ENCODE peak calls at places on chromosomes 3 and 15, in ten cellular contexts. Y is HTR-8/SVneo, R is H7, J is T-helper 2 cell, G is thyroid gland, I is M059J, X is nucleus accumbens, D is putamen, Z is GM04503, O is psoas muscle. W is an unnamed sample.

GRCh38 chr3:192940129-192940528 is 22.5 kb upstream of the MB21D2 start:
- DNase-seq in Y (no peak), R (no peak), J (no peak), G (no peak), I (peak), X (no peak), D (no peak), Z (no peak), O (no peak), W (no peak)

GRCh38 chr3:8996681-8997121 is 33.4 kb upstream of the RAD18 start:
- DNase-seq in Y (peak), R (peak), J (no peak), G (no peak), I (no peak), X (peak), D (peak), Z (peak), O (no peak), W (peak)

GRCh38 chr3:146464005-146464595 is 5.3 kb downstream of the PLSCR2 start:
- DNase-seq in Y (no peak), R (no peak), J (no peak), G (no peak), I (no peak), X (no peak), D (no peak), Z (no peak), O (no peak), W (no peak)

GRCh38 chr3:32459474-32459873 is 43.2 kb downstream of the CMTM6 start:
- DNase-seq in Y (no peak), R (no peak), J (no peak), G (no peak), I (no peak), X (no peak), D (no peak), Z (no peak), O (no peak), W (no peak)

GRCh38 chr3:84601303-84601702 is 357.5 kb upstream of the CADM2 start:
- DNase-seq in Y (no peak), R (peak), J (no peak), G (no peak), I (no peak), X (no peak), D (no peak), Z (no peak), O (no peak), W (no peak)

GRCh38 chr3:170689218-170689874 is 103.5 kb upstream of the SLC7A14 start:
- DNase-seq in Y (peak), R (peak), J (no peak), G (peak), I (peak), X (no peak), D (no peak), Z (peak), O (no peak), W (no peak)

GRCh38 chr3:178352300-178353021 is 183.8 kb upstream of the KCNMB2 start:
- DNase-seq in Y (peak), R (no peak), J (no peak), G (no peak), I (peak), X (no peak), D (no peak), Z (peak), O (no peak), W (no peak)

GRCh38 chr3:57944313-57944580 is 64.0 kb upstream of the FLNB start:
- DNase-seq in Y (no peak), R (no peak), J (no peak), G (no peak), I (no peak), X (no peak), D (no peak), Z (no peak), O (no peak), W (no peak)

GRCh38 chr3:126026277-126026751 is 57.3 kb downstream of the ROPN1B start:
- DNase-seq in Y (no peak), R (no peak), J (peak), G (no peak), I (no peak), X (no peak), D (no peak), Z (no peak), O (no peak), W (no peak)

GRCh38 chr3:48693826-48694225 is 8.1 kb upstream of the NCKIPSD start:
- DNase-seq in Y (no peak), R (no peak), J (no peak), G (no peak), I (no peak), X (no peak), D (no peak), Z (no peak), O (no peak), W (no peak)

GRCh38 chr3:196493292-196493691 is 10.3 kb downstream of the RNF168 start:
- DNase-seq in Y (no peak), R (no peak), J (no peak), G (no peak), I (no peak), X (no peak), D (no peak), Z (no peak), O (no peak), W (no peak)

GRCh38 chr3:43758826-43759225 is 68.1 kb downstream of the ABHD5 start:
- DNase-seq in Y (no peak), R (no peak), J (no peak), G (peak), I (peak), X (no peak), D (no peak), Z (no peak), O (no peak), W (no peak)

GRCh38 chr15:87263844-87264243 is 992.7 kb downstream of the NTRK3 start:
- DNase-seq in Y (no peak), R (no peak), J (no peak), G (no peak), I (peak), X (no peak), D (no peak), Z (no peak), O (no peak), W (no peak)

GRCh38 chr15:42384597-42384996 is 25.3 kb downstream of the CAPN3 start:
- DNase-seq in Y (no peak), R (no peak), J (no peak), G (no peak), I (no peak), X (no peak), D (no peak), Z (no peak), O (no peak), W (no peak)

GRCh38 chr3:45826321-45826720 is 15.6 kb downstream of the LZTFL1 start:
- DNase-seq in Y (no peak), R (no peak), J (no peak), G (no peak), I (no peak), X (no peak), D (no peak), Z (no peak), O (no peak), W (no peak)

GRCh38 chr3:48493203-48493501 is 10.8 kb downstream of the SHISA5 start:
- DNase-seq in Y (no peak), R (no peak), J (no peak), G (no peak), I (no peak), X (no peak), D (no peak), Z (no peak), O (no peak), W (no peak)

GRCh38 chr3:31066999-31067398 is 172.5 kb upstream of the GADL1 start:
- DNase-seq in Y (peak), R (no peak), J (no peak), G (no peak), I (peak), X (no peak), D (no peak), Z (peak), O (no peak), W (no peak)

GRCh38 chr15:41115088-41115651 is 910 bp downstream of the INO80 start:
- DNase-seq in Y (peak), R (peak), J (no peak), G (no peak), I (peak), X (no peak), D (peak), Z (no peak), O (no peak), W (no peak)

W was measured in head of caudate nucleus.